ENCODE peak calls at places on chromosome 17, in four cellular contexts. One of them, this sample, is unnamed.
A peak's percentile ranks its signal among the peaks of the same experiment; 100 is the strongest.

GRCh38 chr17:2694381-2695242 is 17.0 kb downstream of the CLUH start:
- DNase-seq in fibroblast of mammary gland: no peak
- DNase-seq in omental fat pad: peak; percentile 9
- DNase-seq in endothelial cell: no peak
- DNase-seq in this sample: no peak

GRCh38 chr17:14337596-14338079 is 36.8 kb downstream of the HS3ST3B1 start:
- DNase-seq in fibroblast of mammary gland: no peak
- DNase-seq in omental fat pad: no peak
- DNase-seq in endothelial cell: no peak
- DNase-seq in this sample: no peak

GRCh38 chr17:18968945-18969887 is 17.3 kb downstream of the SLC5A10 start:
- DNase-seq in fibroblast of mammary gland: peak; percentile 34
- DNase-seq in omental fat pad: no peak
- DNase-seq in endothelial cell: no peak
- DNase-seq in this sample: no peak

GRCh38 chr17:48625502-48626201 is 506 bp downstream of the HOXB9 start:
- DNase-seq in fibroblast of mammary gland: no peak
- DNase-seq in omental fat pad: no peak
- DNase-seq in endothelial cell: no peak
- DNase-seq in this sample: no peak

GRCh38 chr17:65228734-65229390 is 91.7 kb downstream of the RGS9 start:
- DNase-seq in fibroblast of mammary gland: peak; percentile 46
- DNase-seq in omental fat pad: no peak
- DNase-seq in endothelial cell: no peak
- DNase-seq in this sample: no peak

GRCh38 chr17:64384253-64385186 is 6.1 kb downstream of the PECAM1 start:
- DNase-seq in fibroblast of mammary gland: no peak
- DNase-seq in omental fat pad: no peak
- DNase-seq in endothelial cell: no peak
- DNase-seq in this sample: no peak

GRCh38 chr17:2796164-2797140 is at the start of gene RAP1GAP2:
- DNase-seq in fibroblast of mammary gland: no peak
- DNase-seq in omental fat pad: no peak
- DNase-seq in endothelial cell: no peak
- DNase-seq in this sample: no peak

GRCh38 chr17:46978489-46979022 is 497 bp downstream of the RPRML start:
- DNase-seq in fibroblast of mammary gland: no peak
- DNase-seq in omental fat pad: no peak
- DNase-seq in endothelial cell: peak; percentile 20
- DNase-seq in this sample: peak; percentile 21

GRCh38 chr17:43661699-43662431 is at the start of gene MEOX1:
- DNase-seq in fibroblast of mammary gland: peak; percentile 79
- DNase-seq in omental fat pad: no peak
- DNase-seq in endothelial cell: no peak
- DNase-seq in this sample: no peak

This sample was measured in neuronal stem cell.